ENCODE peak calls at places on chromosome 18, in six cellular contexts. One of them, this sample, is unnamed.

GRCh38 chr18:79252904-79253633 is 142.7 kb upstream of the NFATC1 start:
- DNase-seq in trophoblast cell: no peak
- DNase-seq in IMR-90: no peak
- DNase-seq in H1: no peak
- DNase-seq in neuronal stem cell: no peak
- DNase-seq in mesendoderm: no peak
- DNase-seq in this sample: no peak

GRCh38 chr18:29154758-29155725 is 978.1 kb upstream of the CDH2 start:
- DNase-seq in neuronal stem cell: no peak
- DNase-seq in IMR-90: peak
- DNase-seq in H1: no peak
- DNase-seq in mesendoderm: no peak
- DNase-seq in trophoblast cell: peak
- DNase-seq in this sample: peak

GRCh38 chr18:7609617-7610016 is 42.5 kb downstream of the PTPRM start:
- DNase-seq in neuronal stem cell: no peak
- DNase-seq in IMR-90: no peak
- DNase-seq in trophoblast cell: no peak
- DNase-seq in H1: no peak
- DNase-seq in mesendoderm: peak
- DNase-seq in this sample: no peak

GRCh38 chr18:79528846-79529245 is 133.1 kb downstream of the NFATC1 start:
- DNase-seq in H1: peak
- DNase-seq in IMR-90: peak
- DNase-seq in trophoblast cell: peak
- DNase-seq in mesendoderm: peak
- DNase-seq in neuronal stem cell: peak
- DNase-seq in this sample: peak

GRCh38 chr18:73043231-73044000 is 175.6 kb upstream of the NETO1 start:
- DNase-seq in neuronal stem cell: no peak
- DNase-seq in mesendoderm: peak
- DNase-seq in IMR-90: no peak
- DNase-seq in H1: no peak
- DNase-seq in trophoblast cell: no peak
- DNase-seq in this sample: no peak

GRCh38 chr18:64929026-64929425 is 780.1 kb upstream of the LINC00305 start:
- DNase-seq in neuronal stem cell: no peak
- DNase-seq in H1: no peak
- DNase-seq in trophoblast cell: no peak
- DNase-seq in IMR-90: no peak
- DNase-seq in mesendoderm: peak
- DNase-seq in this sample: no peak

GRCh38 chr18:76455015-76455676 is 39.9 kb downstream of the ZNF516 start:
- DNase-seq in neuronal stem cell: no peak
- DNase-seq in IMR-90: no peak
- DNase-seq in trophoblast cell: no peak
- DNase-seq in H1: no peak
- DNase-seq in mesendoderm: no peak
- DNase-seq in this sample: peak

GRCh38 chr18:77054606-77055428 is 77.8 kb downstream of the MBP start:
- DNase-seq in trophoblast cell: peak
- DNase-seq in neuronal stem cell: peak
- DNase-seq in mesendoderm: peak
- DNase-seq in H1: no peak
- DNase-seq in IMR-90: peak
- DNase-seq in this sample: peak

GRCh38 chr18:45652303-45652702 is 37.0 kb downstream of the SLC14A2 start:
- DNase-seq in mesendoderm: no peak
- DNase-seq in IMR-90: no peak
- DNase-seq in neuronal stem cell: no peak
- DNase-seq in trophoblast cell: no peak
- DNase-seq in H1: no peak
- DNase-seq in this sample: no peak

GRCh38 chr18:10015288-10015701 is 101.5 kb downstream of the VAPA start:
- DNase-seq in H1: no peak
- DNase-seq in IMR-90: peak
- DNase-seq in trophoblast cell: peak
- DNase-seq in neuronal stem cell: no peak
- DNase-seq in mesendoderm: no peak
- DNase-seq in this sample: peak

GRCh38 chr18:6543330-6543908 is 128.7 kb upstream of the L3MBTL4 start:
- DNase-seq in IMR-90: peak
- DNase-seq in neuronal stem cell: no peak
- DNase-seq in trophoblast cell: peak
- DNase-seq in H1: no peak
- DNase-seq in mesendoderm: peak
- DNase-seq in this sample: peak

GRCh38 chr18:5294113-5294617 is 1.4 kb downstream of the ZBTB14 start:
- DNase-seq in H1: no peak
- DNase-seq in IMR-90: peak
- DNase-seq in mesendoderm: no peak
- DNase-seq in trophoblast cell: no peak
- DNase-seq in neuronal stem cell: no peak
- DNase-seq in this sample: no peak

GRCh38 chr18:67669993-67670671 is 153.6 kb upstream of the DSEL start:
- DNase-seq in neuronal stem cell: no peak
- DNase-seq in mesendoderm: no peak
- DNase-seq in trophoblast cell: peak
- DNase-seq in H1: no peak
- DNase-seq in IMR-90: peak
- DNase-seq in this sample: peak

GRCh38 chr18:48991299-48992055 is 40.7 kb upstream of the SMAD7 start:
- DNase-seq in mesendoderm: no peak
- DNase-seq in IMR-90: no peak
- DNase-seq in H1: no peak
- DNase-seq in neuronal stem cell: no peak
- DNase-seq in trophoblast cell: peak
- DNase-seq in this sample: no peak

GRCh38 chr18:10504723-10505122 is 21.1 kb upstream of the NAPG start:
- DNase-seq in H1: no peak
- DNase-seq in neuronal stem cell: no peak
- DNase-seq in mesendoderm: no peak
- DNase-seq in IMR-90: no peak
- DNase-seq in trophoblast cell: no peak
- DNase-seq in this sample: no peak

GRCh38 chr18:58996131-58996632 is 131.5 kb downstream of the ZNF532 start:
- DNase-seq in IMR-90: peak
- DNase-seq in neuronal stem cell: no peak
- DNase-seq in mesendoderm: no peak
- DNase-seq in trophoblast cell: peak
- DNase-seq in H1: no peak
- DNase-seq in this sample: peak

GRCh38 chr18:46054956-46055831 is 16.9 kb downstream of the PSTPIP2 start:
- DNase-seq in IMR-90: no peak
- DNase-seq in H1: peak
- DNase-seq in mesendoderm: no peak
- DNase-seq in trophoblast cell: no peak
- DNase-seq in neuronal stem cell: no peak
- DNase-seq in this sample: no peak

GRCh38 chr18:24271381-24272331 is 126.0 kb downstream of the OSBPL1A start:
- DNase-seq in trophoblast cell: peak
- DNase-seq in H1: peak
- DNase-seq in mesendoderm: peak
- DNase-seq in IMR-90: peak
- DNase-seq in neuronal stem cell: peak
- DNase-seq in this sample: peak

GRCh38 chr18:38768504-38768903 is 1202.9 kb upstream of the CELF4 start:
- DNase-seq in IMR-90: no peak
- DNase-seq in H1: no peak
- DNase-seq in trophoblast cell: no peak
- DNase-seq in neuronal stem cell: no peak
- DNase-seq in mesendoderm: no peak
- DNase-seq in this sample: no peak

GRCh38 chr18:80244956-80245730 is 2.2 kb downstream of the PARD6G start:
- DNase-seq in IMR-90: no peak
- DNase-seq in H1: no peak
- DNase-seq in trophoblast cell: peak
- DNase-seq in mesendoderm: no peak
- DNase-seq in neuronal stem cell: no peak
- DNase-seq in this sample: no peak

GRCh38 chr18:8998481-8999217 is 103.8 kb upstream of the NDUFV2 start:
- DNase-seq in H1: no peak
- DNase-seq in mesendoderm: no peak
- DNase-seq in IMR-90: peak
- DNase-seq in trophoblast cell: no peak
- DNase-seq in neuronal stem cell: no peak
- DNase-seq in this sample: no peak

GRCh38 chr18:5159080-5159479 is 38.0 kb downstream of the AKAIN1 start:
- DNase-seq in mesendoderm: no peak
- DNase-seq in trophoblast cell: no peak
- DNase-seq in neuronal stem cell: no peak
- DNase-seq in H1: no peak
- DNase-seq in IMR-90: no peak
- DNase-seq in this sample: no peak

GRCh38 chr18:41624461-41624860 is 330.6 kb upstream of the PIK3C3 start:
- DNase-seq in neuronal stem cell: no peak
- DNase-seq in trophoblast cell: no peak
- DNase-seq in IMR-90: no peak
- DNase-seq in H1: no peak
- DNase-seq in mesendoderm: peak
- DNase-seq in this sample: peak

GRCh38 chr18:10252494-10252893 is 201.9 kb upstream of the APCDD1 start:
- DNase-seq in trophoblast cell: no peak
- DNase-seq in IMR-90: no peak
- DNase-seq in neuronal stem cell: no peak
- DNase-seq in mesendoderm: no peak
- DNase-seq in H1: no peak
- DNase-seq in this sample: no peak

GRCh38 chr18:59959079-59959478 is 59.3 kb downstream of the PMAIP1 start:
- DNase-seq in trophoblast cell: no peak
- DNase-seq in neuronal stem cell: no peak
- DNase-seq in mesendoderm: no peak
- DNase-seq in IMR-90: peak
- DNase-seq in H1: no peak
- DNase-seq in this sample: no peak

GRCh38 chr18:39599251-39599650 is 2033.7 kb upstream of the CELF4 start:
- DNase-seq in H1: no peak
- DNase-seq in mesendoderm: no peak
- DNase-seq in IMR-90: no peak
- DNase-seq in trophoblast cell: no peak
- DNase-seq in neuronal stem cell: no peak
- DNase-seq in this sample: no peak

GRCh38 chr18:6781179-6781714 is 51.7 kb downstream of the ARHGAP28 start:
- DNase-seq in trophoblast cell: no peak
- DNase-seq in H1: no peak
- DNase-seq in mesendoderm: peak
- DNase-seq in neuronal stem cell: no peak
- DNase-seq in IMR-90: no peak
- DNase-seq in this sample: peak

GRCh38 chr18:22174341-22175148 is 5.2 kb downstream of the GATA6 start:
- DNase-seq in IMR-90: no peak
- DNase-seq in trophoblast cell: no peak
- DNase-seq in H1: no peak
- DNase-seq in neuronal stem cell: no peak
- DNase-seq in mesendoderm: no peak
- DNase-seq in this sample: no peak

GRCh38 chr18:22175326-22175725 is 5.9 kb downstream of the GATA6 start:
- DNase-seq in neuronal stem cell: no peak
- DNase-seq in IMR-90: no peak
- DNase-seq in H1: no peak
- DNase-seq in mesendoderm: no peak
- DNase-seq in trophoblast cell: no peak
- DNase-seq in this sample: no peak

GRCh38 chr18:22177496-22177866 is 8.1 kb downstream of the GATA6 start:
- DNase-seq in mesendoderm: no peak
- DNase-seq in H1: no peak
- DNase-seq in neuronal stem cell: no peak
- DNase-seq in trophoblast cell: no peak
- DNase-seq in IMR-90: no peak
- DNase-seq in this sample: no peak

GRCh38 chr18:22176282-22176621 is 6.9 kb downstream of the GATA6 start:
- DNase-seq in trophoblast cell: no peak
- DNase-seq in H1: no peak
- DNase-seq in neuronal stem cell: no peak
- DNase-seq in mesendoderm: no peak
- DNase-seq in IMR-90: no peak
- DNase-seq in this sample: no peak

GRCh38 chr18:22176622-22177495 is 7.5 kb downstream of the GATA6 start:
- DNase-seq in trophoblast cell: peak
- DNase-seq in IMR-90: no peak
- DNase-seq in neuronal stem cell: no peak
- DNase-seq in H1: peak
- DNase-seq in mesendoderm: no peak
- DNase-seq in this sample: peak
- H3K4me3 ChIP-seq in trophoblast cell: no peak
- H3K4me3 ChIP-seq in IMR-90: no peak
- H3K4me3 ChIP-seq in neuronal stem cell: no peak
- H3K4me3 ChIP-seq in H1: peak
- H3K4me3 ChIP-seq in mesendoderm: peak
- H3K4me3 ChIP-seq in this sample: peak

DNA sequence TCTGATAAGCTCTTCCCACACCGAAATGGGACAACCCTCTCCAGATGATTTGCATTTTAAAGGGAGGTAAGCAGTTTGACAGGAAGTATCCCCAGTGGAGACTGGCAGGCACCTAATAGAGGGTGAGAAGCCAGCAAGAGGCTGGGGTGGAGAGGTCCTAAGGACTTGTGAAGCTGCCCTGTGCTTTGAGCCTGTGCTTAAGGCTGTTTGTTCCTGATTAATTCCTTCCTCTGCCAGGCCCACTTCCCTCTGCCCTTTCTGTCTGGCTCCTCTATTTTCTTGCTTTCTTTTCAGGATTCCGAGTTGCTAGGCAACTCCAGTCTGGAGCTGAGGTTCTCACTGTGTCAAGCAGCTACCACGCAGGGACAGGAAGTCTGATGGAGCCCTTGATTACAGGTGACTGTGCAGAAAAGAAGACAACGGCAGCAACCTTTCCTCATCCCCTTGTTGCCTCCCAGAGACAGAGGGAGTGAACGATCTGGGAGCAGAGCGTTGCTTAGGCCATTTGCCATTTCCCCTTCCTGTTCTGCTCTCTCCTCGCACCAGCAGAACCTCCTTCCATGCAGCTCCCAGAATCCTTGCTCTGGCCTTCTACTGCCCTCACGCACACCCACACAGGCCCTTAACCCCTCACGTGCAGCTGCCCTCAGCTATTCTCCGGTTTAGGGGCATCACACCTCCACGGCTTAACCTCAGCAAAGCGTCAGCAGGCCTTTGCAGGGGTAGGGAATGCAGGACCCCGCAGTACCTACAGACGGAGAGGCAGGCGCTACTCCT is 103.6 kb upstream of the CELF4 start:
- DNase-seq in trophoblast cell: no peak
- DNase-seq in mesendoderm: peak
- DNase-seq in IMR-90: no peak
- DNase-seq in neuronal stem cell: peak
- DNase-seq in H1: no peak
- DNase-seq in this sample: no peak
- H4K8ac ChIP-seq in trophoblast cell: no peak
- H4K8ac ChIP-seq in mesendoderm: no peak
- H4K8ac ChIP-seq in IMR-90: no peak
- H4K8ac ChIP-seq in neuronal stem cell: peak
- H4K8ac ChIP-seq in H1: no peak
- H4K8ac ChIP-seq in this sample: no peak

GRCh38 chr18:25518716-25519053 is 166.7 kb upstream of the ZNF521 start:
- DNase-seq in trophoblast cell: no peak
- DNase-seq in IMR-90: no peak
- DNase-seq in H1: no peak
- DNase-seq in mesendoderm: no peak
- DNase-seq in neuronal stem cell: no peak
- DNase-seq in this sample: no peak
- H3K4me3 ChIP-seq in trophoblast cell: no peak
- H3K4me3 ChIP-seq in IMR-90: no peak
- H3K4me3 ChIP-seq in H1: no peak
- H3K4me3 ChIP-seq in mesendoderm: no peak
- H3K4me3 ChIP-seq in neuronal stem cell: no peak
- H3K4me3 ChIP-seq in this sample: no peak

GRCh38 chr18:75427603-75428002 is at the start of gene SMIM21:
- DNase-seq in mesendoderm: no peak
- DNase-seq in IMR-90: no peak
- DNase-seq in trophoblast cell: no peak
- DNase-seq in H1: no peak
- DNase-seq in neuronal stem cell: no peak
- DNase-seq in this sample: no peak
- H4K8ac ChIP-seq in mesendoderm: no peak
- H4K8ac ChIP-seq in IMR-90: no peak
- H4K8ac ChIP-seq in trophoblast cell: no peak
- H4K8ac ChIP-seq in H1: no peak
- H4K8ac ChIP-seq in neuronal stem cell: no peak
- H4K8ac ChIP-seq in this sample: no peak